ENCODE peak calls at places on chromosome 13, in six cellular contexts. M is IMR-90; F is transverse colon; O is lower lobe of right lung; Y is CD8-positive, alpha-beta T cell; Q is pancreas. A is an unnamed sample. For H3K9me3, the result is how much of the 10 kb centered on the place peaks cover.

GRCh38 chr13:100811906-100812305 is 137.3 kb upstream of the TMTC4 start:
- DNase-seq in F (no peak), O (no peak), Y (no peak), Q (no peak), M (no peak), A (no peak)

GRCh38 chr13:113239986-113240385 is 30.6 kb downstream of the CUL4A start:
- DNase-seq in Q (no peak), Y (no peak), O (no peak), F (no peak), M (no peak), A (no peak)

GRCh38 chr13:96020155-96020575 is 33.0 kb downstream of the UGGT2 start:
- DNase-seq in M (peak), Y (no peak), F (peak), Q (peak), O (no peak), A (peak)

GRCh38 chr13:35475131-35475959 is 1.1 kb downstream of the MAB21L1 start:
- DNase-seq in M (peak), O (no peak), F (peak), Q (no peak), Y (no peak), A (no peak)

GRCh38 chr13:48123827-48124226 is 28.9 kb upstream of the MED4 start:
- DNase-seq in F (peak), M (no peak), Y (no peak), O (peak), Q (no peak), A (no peak)

GRCh38 chr13:89923731-89924130 is 1423.8 kb upstream of the MIR17HG start:
- DNase-seq in M (peak), O (no peak), Y (no peak), Q (no peak), F (no peak), A (no peak)

GRCh38 chr13:65535360-65535759 is 1694.8 kb downstream of the PCDH9 start:
- DNase-seq in O (no peak), Q (no peak), F (no peak), Y (no peak), M (no peak), A (no peak)

GRCh38 chr13:112616586-112617381 is 28.8 kb upstream of the TUBGCP3 start:
- DNase-seq in Q (peak), O (no peak), M (peak), Y (no peak), F (no peak), A (peak)

GRCh38 chr13:76048126-76048525 is 412.0 kb downstream of the LMO7 start:
- DNase-seq in O (no peak), Q (no peak), M (no peak), F (no peak), Y (no peak), A (no peak)

GRCh38 chr13:46386426-46386995 is 541 bp downstream of the RUBCNL start:
- DNase-seq in Y (no peak), F (no peak), Q (no peak), M (no peak), O (no peak), A (no peak)

GRCh38 chr13:102302534-102302933 is 99.3 kb downstream of the FGF14 start:
- DNase-seq in M (no peak), Q (no peak), F (no peak), O (no peak), Y (no peak), A (no peak)

GRCh38 chr13:50082426-50083283 is 67.4 kb downstream of the KCNRG start:
- DNase-seq in M (peak), Y (peak), Q (peak), F (peak), O (peak), A (peak)

GRCh38 chr13:95378603-95379002 is 77.4 kb upstream of the ABCC4 start:
- DNase-seq in Q (no peak), M (no peak), O (no peak), F (no peak), Y (no peak), A (no peak)

GRCh38 chr13:73235385-73235784 is 176.6 kb downstream of the KLF5 start:
- DNase-seq in O (no peak), Y (no peak), F (no peak), Q (no peak), M (no peak), A (no peak)

GRCh38 chr13:21541271-21541670 is 62.7 kb downstream of the MICU2 start:
- DNase-seq in Q (no peak), O (no peak), M (no peak), Y (no peak), F (no peak), A (no peak)

GRCh38 chr13:63381078-63381859 is 1965.6 kb upstream of the PCDH20 start:
- DNase-seq in Y (no peak), O (no peak), Q (no peak), M (peak), F (no peak), A (no peak)

GRCh38 chr13:54133721-54134120 is 1105.1 kb downstream of the OLFM4 start:
- DNase-seq in Y (no peak), Q (no peak), F (no peak), O (no peak), M (no peak), A (no peak)

GRCh38 chr13:19810996-19811881 is 28.5 kb upstream of the PSPC1 start:
- DNase-seq in F (no peak), Q (no peak), M (peak), Y (no peak), O (no peak), A (peak)

GRCh38 chr13:109918179-109918651 is 131.8 kb upstream of the IRS2 start:
- DNase-seq in Y (no peak), F (no peak), Q (no peak), O (no peak), M (peak), A (no peak)

GRCh38 chr13:48938308-48938943 is 37.3 kb upstream of the FNDC3A start:
- DNase-seq in F (no peak), Q (no peak), O (no peak), Y (no peak), M (no peak), A (no peak)

GRCh38 chr13:113437408-113438010 is 15.8 kb downstream of the ADPRHL1 start:
- DNase-seq in Q (no peak), M (peak), Y (no peak), O (peak), F (no peak), A (no peak)

GRCh38 chr13:110683203-110683883 is 22.6 kb downstream of the CARS2 start:
- DNase-seq in Y (no peak), Q (no peak), F (no peak), O (no peak), M (peak), A (peak)

GRCh38 chr13:29516880-29517279 is 78.6 kb downstream of the SLC7A1 start:
- DNase-seq in M (no peak), Y (no peak), F (no peak), O (no peak), Q (no peak), A (no peak)

GRCh38 chr13:25175026-25175425 is 2.9 kb upstream of the AMER2 start:
- DNase-seq in M (no peak), F (no peak), Q (no peak), O (no peak), Y (no peak), A (no peak)

GRCh38 chr13:30033681-30034447 is 183.4 kb upstream of the UBL3 start:
- DNase-seq in F (no peak), O (no peak), Q (no peak), M (peak), Y (no peak), A (no peak)

GRCh38 chr13:76038920-76039716 is 403.0 kb downstream of the LMO7 start:
- DNase-seq in F (no peak), M (no peak), Y (no peak), Q (no peak), O (no peak), A (no peak)

GRCh38 chr13:38763446-38764381 is 76.8 kb downstream of the FREM2 start:
- DNase-seq in O (no peak), Q (peak), M (peak), Y (no peak), F (no peak), A (peak)

GRCh38 chr13:50162001-50162400 is 146.8 kb downstream of the KCNRG start:
- DNase-seq in O (no peak), Q (no peak), F (no peak), Y (no peak), M (peak), A (peak)

GRCh38 chr13:48505597-48506091 is 27.2 kb downstream of the RCBTB2 start:
- DNase-seq in Y (peak), M (peak), F (peak), O (no peak), Q (no peak), A (no peak)

GRCh38 chr13:24119593-24120508 is 40.7 kb upstream of the SPATA13 start:
- DNase-seq in F (no peak), Q (no peak), M (peak), O (no peak), Y (no peak), A (no peak)

GRCh38 chr13:40187324-40187795 is 479.1 kb downstream of the FOXO1 start:
- DNase-seq in Y (peak), F (no peak), M (no peak), Q (no peak), O (no peak), A (no peak)

GRCh38 chr13:36057041-36057440 is 74.1 kb downstream of the DCLK1 start:
- DNase-seq in Y (no peak), Q (no peak), F (no peak), M (no peak), O (no peak), A (no peak)

GRCh38 chr13:59834801-59835200 is 328.9 kb downstream of the DIAPH3 start:
- DNase-seq in F (no peak), Q (no peak), O (no peak), Y (no peak), M (peak), A (no peak)

DNA sequence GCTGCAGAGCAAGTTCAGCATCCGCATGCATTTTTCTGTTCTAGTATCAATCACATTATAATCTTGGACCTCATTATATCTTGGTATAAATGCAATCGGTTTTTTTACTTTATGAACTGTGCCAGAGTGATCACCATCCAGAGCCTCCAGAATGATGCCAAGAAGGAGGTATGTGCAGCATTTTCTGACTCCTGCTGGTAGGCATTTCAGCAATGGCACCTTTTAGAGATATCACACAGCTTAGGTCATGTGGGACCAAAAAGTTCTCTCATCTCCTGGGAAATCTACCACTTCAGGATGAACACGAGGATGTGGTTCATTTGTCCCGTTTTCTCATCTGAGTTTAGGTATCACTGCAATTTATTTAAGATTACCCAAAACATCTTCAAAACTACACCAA is 220.4 kb downstream of the VWA8 start:
- DNase-seq in Y (no peak), Q (no peak), F (no peak), M (no peak), O (no peak), A (no peak)
- TF ChIP-seq CTCF in Y (no peak), Q (no peak), F (no peak), M (no peak), O (no peak), A (no peak)

GRCh38 chr13:27917121-27917947 is 2.5 kb upstream of the PDX1 start:
- DNase-seq in O (no peak), Y (no peak), M (no peak), F (no peak), Q (no peak), A (peak)
- H3K4me3 ChIP-seq in O (no peak), Y (no peak), M (no peak), F (peak), Q (peak), A (peak)

GRCh38 chr13:58059624-58060023 is 428.1 kb downstream of the PCDH17 start:
- DNase-seq in M (no peak), Q (no peak), F (no peak), Y (no peak), O (no peak), A (no peak)
- H3K9me3 ChIP-seq in M (under half), Q (under half), F (under half), Y (under half), O (under half), A (under half)

DNA sequence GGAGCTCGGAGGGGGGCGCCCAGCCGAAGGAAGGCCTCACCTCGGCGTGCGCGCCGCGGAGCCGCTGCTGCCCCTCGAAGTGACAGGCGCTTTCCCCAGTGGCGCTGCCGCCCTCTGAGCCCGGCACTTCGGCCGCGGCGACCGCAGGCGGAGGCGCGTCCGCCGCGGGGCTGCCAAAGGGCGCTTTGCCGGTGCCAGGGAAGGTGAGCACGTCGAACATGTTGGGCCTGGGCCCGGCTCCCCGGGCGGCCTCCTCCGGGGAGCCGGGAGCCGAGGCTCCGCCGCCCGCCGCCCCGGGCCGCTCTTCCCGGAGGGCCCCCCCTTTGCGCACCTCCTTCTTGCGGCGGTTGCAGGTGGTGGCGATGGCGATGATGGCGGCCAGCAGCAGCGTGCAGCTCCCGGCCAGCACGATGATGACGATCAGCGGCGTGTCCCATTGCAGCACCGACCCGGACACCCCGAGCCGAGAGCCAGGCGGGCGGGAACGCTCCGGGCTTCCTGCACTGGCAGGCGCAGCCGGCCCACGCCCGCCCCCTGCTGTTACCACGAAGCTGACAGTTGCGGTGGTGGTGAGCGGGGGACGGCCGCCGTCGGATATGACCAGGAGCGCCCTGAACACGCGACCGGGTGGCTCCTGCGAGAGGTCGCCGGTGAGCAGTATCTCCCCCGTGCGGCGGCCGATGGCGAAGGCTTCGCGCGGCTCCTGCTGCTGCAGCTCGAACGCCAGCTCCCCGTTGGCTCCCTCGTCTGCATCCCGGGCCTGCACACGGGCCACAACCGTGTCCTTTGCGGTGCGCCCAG is 2.5 kb downstream of the PCDH8 start:
- DNase-seq in O (peak), M (no peak), Q (no peak), F (peak), Y (no peak), A (no peak)
- TF ChIP-seq CTCF in O (no peak), M (peak), Q (no peak), F (no peak), Y (no peak), A (no peak)

A was measured in Caco-2.